ENCODE peak calls at places on chromosomes 12 and 14, in six cellular contexts. One of them, this sample, is unnamed.

GRCh38 chr12:133124674-133125073 is 5.4 kb downstream of the ZNF891 start:
- DNase-seq in T-helper 1 cell: no peak
- DNase-seq in H4: no peak
- DNase-seq in testis: no peak
- DNase-seq in NCI-H69: no peak
- DNase-seq in EL: no peak
- DNase-seq in this sample: no peak

GRCh38 chr14:90518941-90519256 is 122.1 kb downstream of the CALM1 start:
- DNase-seq in T-helper 1 cell: peak
- DNase-seq in H4: no peak
- DNase-seq in testis: peak
- DNase-seq in NCI-H69: peak
- DNase-seq in EL: peak
- DNase-seq in this sample: no peak

GRCh38 chr12:99135376-99135775 is 490.3 kb downstream of the APAF1 start:
- DNase-seq in T-helper 1 cell: no peak
- DNase-seq in H4: no peak
- DNase-seq in testis: no peak
- DNase-seq in NCI-H69: no peak
- DNase-seq in EL: no peak
- DNase-seq in this sample: no peak

GRCh38 chr12:109651596-109651995 is 62.0 kb upstream of the FAM222A start:
- DNase-seq in T-helper 1 cell: no peak
- DNase-seq in H4: no peak
- DNase-seq in testis: no peak
- DNase-seq in NCI-H69: no peak
- DNase-seq in EL: no peak
- DNase-seq in this sample: no peak

GRCh38 chr14:55446127-55446736 is 5.8 kb upstream of the TBPL2 start:
- DNase-seq in T-helper 1 cell: peak
- DNase-seq in H4: peak
- DNase-seq in testis: peak
- DNase-seq in NCI-H69: peak
- DNase-seq in EL: peak
- DNase-seq in this sample: peak

GRCh38 chr14:68927956-68928675 is 51.0 kb downstream of the ACTN1 start:
- DNase-seq in T-helper 1 cell: no peak
- DNase-seq in H4: no peak
- DNase-seq in testis: no peak
- DNase-seq in NCI-H69: no peak
- DNase-seq in EL: no peak
- DNase-seq in this sample: no peak

GRCh38 chr14:22220427-22220826 is 368.6 kb downstream of the DAD1 start:
- DNase-seq in T-helper 1 cell: no peak
- DNase-seq in H4: peak
- DNase-seq in testis: no peak
- DNase-seq in NCI-H69: no peak
- DNase-seq in EL: no peak
- DNase-seq in this sample: no peak

GRCh38 chr12:113641426-113641825 is 169.8 kb upstream of the LHX5 start:
- DNase-seq in T-helper 1 cell: no peak
- DNase-seq in H4: no peak
- DNase-seq in testis: no peak
- DNase-seq in NCI-H69: no peak
- DNase-seq in EL: no peak
- DNase-seq in this sample: no peak

GRCh38 chr14:94888108-94888507 is 118.2 kb upstream of the GSC start:
- DNase-seq in T-helper 1 cell: no peak
- DNase-seq in H4: no peak
- DNase-seq in testis: peak
- DNase-seq in NCI-H69: peak
- DNase-seq in EL: no peak
- DNase-seq in this sample: no peak

GRCh38 chr14:95261616-95262510 is 57.8 kb downstream of the CLMN start:
- DNase-seq in T-helper 1 cell: no peak
- DNase-seq in H4: no peak
- DNase-seq in testis: no peak
- DNase-seq in NCI-H69: no peak
- DNase-seq in EL: no peak
- DNase-seq in this sample: peak

GRCh38 chr14:104683653-104684448 is 5.6 kb upstream of the INF2 start:
- DNase-seq in T-helper 1 cell: no peak
- DNase-seq in H4: no peak
- DNase-seq in testis: no peak
- DNase-seq in NCI-H69: no peak
- DNase-seq in EL: no peak
- DNase-seq in this sample: no peak

GRCh38 chr12:109836916-109837315 is 3.7 kb upstream of the TRPV4 start:
- DNase-seq in T-helper 1 cell: no peak
- DNase-seq in H4: no peak
- DNase-seq in testis: no peak
- DNase-seq in NCI-H69: peak
- DNase-seq in EL: peak
- DNase-seq in this sample: no peak